ENCODE peak calls at places on chromosomes 6 and 20, in eight cellular contexts. B, Q, P, Z, I, D, A and U are unnamed samples.

GRCh38 chr6:125421853-125422252 is 120.1 kb upstream of the HDDC2 start:
- DNase-seq in B (peak), Q (peak), P (no peak), Z (no peak), I (no peak), D (no peak), A (no peak), U (no peak)

GRCh38 chr20:23917024-23917725 is 37.6 kb upstream of the CST5 start:
- DNase-seq in B (no peak), Q (no peak), P (no peak), Z (no peak), I (no peak), D (no peak), A (no peak), U (no peak)

GRCh38 chr6:124742971-124743370 is 219.3 kb upstream of the RNF217 start:
- DNase-seq in B (no peak), Q (no peak), P (no peak), Z (no peak), I (no peak), D (no peak), A (no peak), U (peak)

GRCh38 chr20:55561259-55561658 is 444.1 kb downstream of the CBLN4 start:
- DNase-seq in B (no peak), Q (no peak), P (no peak), Z (no peak), I (no peak), D (no peak), A (no peak), U (peak)

GRCh38 chr6:121479486-121480098 is 44.1 kb downstream of the GJA1 start:
- DNase-seq in B (peak), Q (no peak), P (no peak), Z (no peak), I (no peak), D (no peak), A (no peak), U (no peak)

GRCh38 chr6:116108836-116109235 is 8.2 kb downstream of the NT5DC1 start:
- DNase-seq in B (no peak), Q (no peak), P (no peak), Z (no peak), I (no peak), D (no peak), A (no peak), U (no peak)

GRCh38 chr6:124927806-124928205 is 34.4 kb upstream of the RNF217 start:
- DNase-seq in B (no peak), Q (no peak), P (no peak), Z (no peak), I (no peak), D (no peak), A (no peak), U (peak)

GRCh38 chr6:156045416-156045815 is 589.8 kb upstream of the NOX3 start:
- DNase-seq in B (no peak), Q (no peak), P (no peak), Z (no peak), I (no peak), D (no peak), A (no peak), U (no peak)

GRCh38 chr6:513058-513457 is 121.5 kb downstream of the IRF4 start:
- DNase-seq in B (no peak), Q (no peak), P (no peak), Z (no peak), I (no peak), D (no peak), A (no peak), U (no peak)

GRCh38 chr6:513961-514360 is 122.4 kb downstream of the IRF4 start:
- DNase-seq in B (no peak), Q (no peak), P (no peak), Z (no peak), I (no peak), D (no peak), A (no peak), U (no peak)

GRCh38 chr6:515267-515666 is 123.7 kb downstream of the IRF4 start:
- DNase-seq in B (no peak), Q (no peak), P (no peak), Z (no peak), I (no peak), D (no peak), A (no peak), U (no peak)

GRCh38 chr6:511488-512137 is 120.1 kb downstream of the IRF4 start:
- DNase-seq in B (no peak), Q (no peak), P (no peak), Z (no peak), I (no peak), D (no peak), A (no peak), U (no peak)

DNA sequence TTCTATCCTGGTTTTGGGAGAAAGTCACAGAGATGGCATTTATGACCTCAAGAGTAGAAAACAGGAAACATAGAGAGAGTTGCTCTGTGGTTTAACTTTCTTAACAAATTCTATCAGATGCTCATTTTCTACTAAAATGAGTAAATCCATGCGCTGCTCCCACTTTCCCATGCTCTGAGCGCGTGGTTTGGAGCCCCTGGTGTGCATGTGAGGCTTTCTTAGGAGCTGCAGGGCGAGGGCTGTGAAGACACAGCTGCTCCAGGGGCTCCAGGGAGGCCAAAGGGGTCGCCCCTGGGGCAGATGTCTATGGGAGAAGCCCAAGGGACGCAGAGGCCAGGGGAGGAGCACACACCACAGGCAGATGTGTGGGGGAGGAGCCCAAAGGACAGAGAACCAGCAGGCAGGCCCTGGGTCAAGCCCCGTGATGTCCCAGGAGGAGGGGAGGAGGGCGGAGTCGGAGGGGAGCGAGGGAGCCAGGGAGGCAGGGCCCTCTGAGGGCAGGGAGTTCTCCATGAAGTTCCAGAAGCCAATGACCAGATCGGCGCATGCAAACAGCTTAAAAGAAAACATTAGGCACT is 122.9 kb downstream of the IRF4 start:
- DNase-seq in B (no peak), Q (no peak), P (no peak), Z (no peak), I (no peak), D (no peak), A (no peak), U (no peak)
- H3K27ac ChIP-seq in B (no peak), Q (no peak), P (no peak), Z (no peak), I (no peak), D (no peak), A (no peak), U (no peak)

DNA sequence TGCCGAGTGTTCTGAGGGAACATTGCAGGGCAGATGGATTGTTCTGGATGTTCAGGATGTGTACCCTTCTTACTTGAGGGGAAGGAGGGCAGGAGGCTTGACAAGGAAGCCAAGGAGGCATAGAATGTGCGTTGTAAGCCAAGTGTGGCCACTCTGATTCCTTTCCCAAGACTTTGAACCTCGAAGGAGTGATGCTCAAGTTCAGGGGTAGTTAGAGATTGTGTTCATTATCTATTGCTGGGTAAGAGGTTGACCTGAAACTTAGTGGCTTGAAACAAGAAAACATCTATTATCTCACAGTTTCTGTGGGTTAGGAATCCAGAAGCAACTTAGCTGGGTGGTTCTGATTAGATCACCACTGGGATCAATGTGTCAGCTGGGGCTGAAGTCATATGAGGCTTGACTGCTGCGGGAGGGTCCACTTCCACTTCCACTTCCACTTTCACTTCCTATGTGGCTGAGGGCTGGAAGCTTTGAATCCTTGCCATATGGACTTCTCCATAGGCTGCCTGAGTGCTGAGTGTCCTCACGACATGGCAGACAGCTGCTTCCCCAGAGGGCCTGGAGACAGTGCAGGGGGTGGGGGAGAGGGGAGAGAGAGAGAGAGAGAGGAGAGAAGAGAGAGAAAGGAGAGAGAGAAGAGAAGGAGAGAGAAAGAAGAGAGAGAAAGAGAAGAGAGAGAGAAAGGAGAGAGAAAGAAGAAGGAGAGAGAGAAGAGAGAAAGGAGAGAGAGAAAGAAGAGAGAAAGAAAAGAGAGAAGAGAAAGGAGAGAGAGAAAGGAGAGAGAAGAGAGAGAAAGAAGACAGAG is 6.9 kb upstream of the CD40 start:
- DNase-seq in B (peak), Q (peak), P (peak), Z (no peak), I (peak), D (no peak), A (peak), U (no peak)
- H3K27ac ChIP-seq in B (no peak), Q (no peak), P (no peak), Z (no peak), I (no peak), D (no peak), A (no peak), U (no peak)

DNA sequence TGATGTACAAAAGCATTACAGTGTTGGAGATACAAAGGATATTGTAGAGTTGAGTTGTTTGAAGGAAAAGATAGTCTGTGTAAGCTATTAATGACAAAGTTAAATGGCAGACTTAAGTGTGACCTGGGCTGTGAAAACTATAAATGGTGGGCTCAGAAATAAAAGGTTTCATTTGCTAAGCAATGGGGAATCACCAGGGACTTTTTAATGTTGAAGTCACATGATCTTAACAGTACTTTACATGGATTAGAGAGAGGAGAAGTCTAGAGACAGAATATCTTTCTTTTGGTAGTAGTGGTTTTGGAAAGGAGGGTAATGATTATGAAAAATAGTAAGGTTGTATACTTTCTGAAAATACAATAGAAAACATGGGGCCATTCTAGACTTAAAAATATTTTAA is 67.1 kb downstream of the SCAF8 start:
- DNase-seq in B (no peak), Q (no peak), P (peak), Z (no peak), I (no peak), D (no peak), A (no peak), U (no peak)
- H3K27ac ChIP-seq in B (no peak), Q (no peak), P (peak), Z (no peak), I (no peak), D (no peak), A (no peak), U (no peak)

DNA sequence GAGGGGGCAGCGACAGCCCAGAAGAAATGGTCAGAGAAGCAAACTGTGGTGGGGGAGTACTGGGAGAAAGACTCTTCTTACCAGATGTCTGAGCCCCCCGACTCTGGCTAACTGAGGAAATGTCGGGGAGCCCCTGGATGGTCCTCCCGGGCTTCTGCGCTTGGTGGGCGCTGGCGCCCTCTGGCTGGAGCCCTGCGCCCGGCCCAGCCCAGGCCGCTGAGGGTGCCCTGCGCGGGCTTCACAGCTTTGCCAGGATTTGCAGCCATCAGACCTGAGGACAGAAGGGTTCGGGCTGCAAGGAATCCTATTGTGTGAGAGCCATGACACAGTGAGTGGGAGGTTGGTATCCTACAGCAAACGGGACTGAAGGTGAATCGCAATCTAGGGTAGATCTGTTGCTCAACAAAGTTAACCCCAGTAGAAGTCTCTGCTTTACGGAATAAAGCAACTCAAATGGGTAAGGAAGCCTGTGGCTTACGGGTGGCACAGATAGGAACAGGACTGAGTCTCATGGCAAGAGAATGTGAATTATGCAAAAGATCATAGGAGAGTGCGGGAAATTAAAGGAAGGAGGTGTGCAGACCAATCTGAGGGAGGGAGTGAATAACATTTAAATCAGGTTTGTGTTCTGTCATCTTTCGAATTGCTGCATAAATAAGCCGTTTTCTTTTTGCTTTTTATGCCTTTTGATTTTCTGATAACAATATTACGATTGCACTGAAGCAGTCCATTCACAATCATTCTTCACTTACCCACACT is 719 bp upstream of the RCAN2 start:
- DNase-seq in B (peak), Q (peak), P (no peak), Z (no peak), I (peak), D (peak), A (peak), U (no peak)
- H3K27ac ChIP-seq in B (peak), Q (peak), P (no peak), Z (peak), I (no peak), D (peak), A (peak), U (no peak)

DNA sequence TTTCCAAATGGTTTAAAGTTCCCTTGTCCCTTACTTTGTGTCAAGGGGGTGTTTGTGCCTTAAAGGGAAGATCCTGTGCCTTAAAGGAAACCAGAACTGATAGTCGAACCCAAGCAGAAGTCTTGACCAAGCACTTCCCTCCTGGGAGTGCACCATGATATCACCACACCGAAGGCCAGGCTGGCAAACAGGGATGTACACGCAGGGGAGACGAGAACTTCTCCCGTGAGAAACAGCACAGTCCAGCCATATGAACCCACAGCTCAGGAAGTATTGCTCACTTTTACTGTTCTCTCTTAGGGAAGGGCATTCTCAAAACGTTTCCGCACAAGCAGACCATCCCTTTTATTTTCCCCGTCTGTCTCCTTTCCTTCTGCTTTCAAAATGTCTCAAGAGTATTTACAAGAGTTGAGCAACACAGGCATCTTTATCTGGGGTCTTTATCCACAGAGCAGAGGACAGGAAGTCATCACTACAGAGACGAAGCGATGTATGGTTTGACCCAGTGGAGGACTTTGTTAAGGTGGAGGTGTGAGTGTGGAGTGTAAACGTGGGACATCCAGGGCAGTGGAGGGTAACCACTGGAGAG is 12.8 kb upstream of the SERPINB1 start:
- DNase-seq in B (no peak), Q (peak), P (no peak), Z (no peak), I (no peak), D (no peak), A (no peak), U (no peak)
- H3K27ac ChIP-seq in B (peak), Q (no peak), P (no peak), Z (peak), I (peak), D (peak), A (peak), U (peak)

GRCh38 chr6:163308629-163309276 is 105.8 kb upstream of the QKI start:
- DNase-seq in B (no peak), Q (no peak), P (no peak), Z (no peak), I (no peak), D (no peak), A (no peak), U (no peak)
- H3K27ac ChIP-seq in B (no peak), Q (no peak), P (no peak), Z (no peak), I (no peak), D (no peak), A (no peak), U (peak)

GRCh38 chr6:149311293-149311692 is 6.2 kb upstream of the TAB2 start:
- DNase-seq in B (no peak), Q (no peak), P (no peak), Z (no peak), I (no peak), D (no peak), A (no peak), U (no peak)
- H3K27ac ChIP-seq in B (no peak), Q (no peak), P (no peak), Z (no peak), I (no peak), D (no peak), A (no peak), U (no peak)